ENCODE peak calls at places on chromosomes 5 and 9, in nine cellular contexts. J is cardiac fibroblast; U is stomach; G is OCI-LY7; I is GM12865; Q is suprapubic skin; O is mucosa of descending colon; N is CD8-positive, alpha-beta T cell; V is bronchial epithelial cell. S is an unnamed sample.

GRCh38 chr5:81606150-81606549 is 144.7 kb downstream of the SSBP2 start:
- DNase-seq in J (no peak), U (no peak), G (no peak), I (no peak), Q (no peak), O (no peak), N (no peak), V (no peak), S (no peak)

GRCh38 chr5:146103594-146103993 is 1.8 kb downstream of the PLAC8L1 start:
- DNase-seq in J (no peak), U (no peak), G (no peak), I (no peak), Q (no peak), O (no peak), N (no peak), V (peak), S (no peak)

GRCh38 chr9:71647094-71647591 is 121.2 kb downstream of the CEMIP2 start:
- DNase-seq in J (peak), U (peak), G (no peak), I (peak), Q (no peak), O (peak), N (no peak), V (peak), S (peak)

GRCh38 chr5:155625897-155626543 is 612.5 kb downstream of the KIF4B start:
- DNase-seq in J (no peak), U (no peak), G (no peak), I (no peak), Q (no peak), O (no peak), N (no peak), V (no peak), S (no peak)

GRCh38 chr5:13944564-13945195 is at the start of gene DNAH5:
- DNase-seq in J (peak), U (no peak), G (no peak), I (no peak), Q (no peak), O (no peak), N (no peak), V (peak), S (peak)

GRCh38 chr5:172868924-172869565 is 35.0 kb downstream of the ERGIC1 start:
- DNase-seq in J (peak), U (peak), G (no peak), I (no peak), Q (peak), O (peak), N (no peak), V (peak), S (peak)

GRCh38 chr9:70601000-70601929 is 186.8 kb upstream of the KLF9 start:
- DNase-seq in J (peak), U (peak), G (no peak), I (no peak), Q (peak), O (peak), N (no peak), V (peak), S (peak)

GRCh38 chr9:137095664-137096517 is 9.1 kb downstream of the MAN1B1 start:
- DNase-seq in J (no peak), U (peak), G (peak), I (peak), Q (no peak), O (peak), N (peak), V (no peak), S (no peak)

GRCh38 chr9:73132034-73132776 is 19.5 kb upstream of the ANXA1 start:
- DNase-seq in J (peak), U (peak), G (peak), I (peak), Q (peak), O (peak), N (peak), V (peak), S (peak)

GRCh38 chr5:16736158-16736994 is 119.6 kb upstream of the RETREG1 start:
- DNase-seq in J (peak), U (peak), G (no peak), I (no peak), Q (no peak), O (peak), N (no peak), V (peak), S (peak)

GRCh38 chr5:180353963-180354574 is 933 bp upstream of the GFPT2 start:
- DNase-seq in J (no peak), U (no peak), G (no peak), I (no peak), Q (no peak), O (no peak), N (no peak), V (no peak), S (no peak)

GRCh38 chr5:75885849-75886596 is 168.8 kb upstream of the POC5 start:
- DNase-seq in J (no peak), U (no peak), G (no peak), I (peak), Q (no peak), O (peak), N (no peak), V (no peak), S (no peak)

GRCh38 chr9:91809581-91810285 is 140.3 kb downstream of the ROR2 start:
- DNase-seq in J (no peak), U (no peak), G (no peak), I (no peak), Q (peak), O (no peak), N (no peak), V (peak), S (peak)

GRCh38 chr5:168288349-168289245 is 2.8 kb upstream of the WWC1 start:
- DNase-seq in J (no peak), U (peak), G (no peak), I (no peak), Q (no peak), O (peak), N (no peak), V (peak), S (no peak)

GRCh38 chr5:78050888-78051287 is 243.6 kb downstream of the AP3B1 start:
- DNase-seq in J (peak), U (no peak), G (no peak), I (no peak), Q (no peak), O (no peak), N (no peak), V (peak), S (peak)

GRCh38 chr5:139248826-139249453 is 44.6 kb upstream of the MATR3 start:
- DNase-seq in J (no peak), U (no peak), G (no peak), I (no peak), Q (no peak), O (no peak), N (no peak), V (no peak), S (no peak)

GRCh38 chr5:139243425-139243965 is 45.3 kb upstream of the SIL1 start:
- DNase-seq in J (peak), U (no peak), G (no peak), I (no peak), Q (no peak), O (no peak), N (no peak), V (no peak), S (no peak)

GRCh38 chr5:139245637-139246335 is 47.6 kb upstream of the SIL1 start:
- DNase-seq in J (peak), U (no peak), G (no peak), I (no peak), Q (no peak), O (no peak), N (no peak), V (peak), S (no peak)

GRCh38 chr5:139251281-139251687 is 42.3 kb upstream of the MATR3 start:
- DNase-seq in J (no peak), U (no peak), G (peak), I (peak), Q (no peak), O (peak), N (no peak), V (no peak), S (no peak)

DNA sequence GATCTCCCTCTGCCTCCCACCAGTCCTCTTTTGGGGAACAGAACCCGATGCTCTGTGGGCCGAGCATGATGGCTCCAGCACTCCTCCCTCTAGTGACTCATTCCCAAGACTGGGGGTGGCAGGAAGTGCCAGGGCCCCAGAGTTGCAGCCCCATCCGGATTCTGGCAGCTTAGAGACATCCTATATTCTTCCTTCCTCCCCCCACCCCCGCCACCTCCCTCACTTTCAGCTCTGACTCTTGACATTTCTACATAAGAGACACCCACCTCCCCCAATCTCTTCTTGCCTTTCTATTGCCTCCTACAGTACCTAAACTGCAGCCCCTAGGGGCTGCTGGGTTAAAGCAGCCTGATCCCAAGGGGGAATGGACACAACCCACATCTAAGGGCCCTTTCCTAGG is 47.1 kb upstream of the MATR3 start:
- DNase-seq in J (peak), U (no peak), G (no peak), I (peak), Q (no peak), O (no peak), N (no peak), V (peak), S (no peak)
- TF ChIP-seq CTCF in J (peak), U (no peak), G (no peak), I (no peak), Q (no peak), O (no peak), N (no peak), V (no peak), S (no peak)

GRCh38 chr9:109381011-109381729 is 60.3 kb upstream of the EPB41L4B start:
- DNase-seq in J (peak), U (no peak), G (no peak), I (peak), Q (no peak), O (no peak), N (no peak), V (peak), S (peak)

GRCh38 chr9:109383947-109384346 is 63.1 kb upstream of the EPB41L4B start:
- DNase-seq in J (peak), U (no peak), G (no peak), I (no peak), Q (no peak), O (no peak), N (no peak), V (no peak), S (no peak)

GRCh38 chr9:109383356-109383755 is 62.5 kb upstream of the EPB41L4B start:
- DNase-seq in J (no peak), U (no peak), G (no peak), I (peak), Q (no peak), O (no peak), N (no peak), V (no peak), S (no peak)

GRCh38 chr9:109382585-109382984 is 61.7 kb upstream of the EPB41L4B start:
- DNase-seq in J (no peak), U (no peak), G (no peak), I (peak), Q (no peak), O (no peak), N (no peak), V (no peak), S (no peak)

GRCh38 chr9:109382182-109382581 is 61.3 kb upstream of the EPB41L4B start:
- DNase-seq in J (no peak), U (no peak), G (no peak), I (no peak), Q (no peak), O (no peak), N (no peak), V (no peak), S (no peak)
- H3K4me3 ChIP-seq in J (no peak), U (no peak), G (no peak), I (no peak), Q (no peak), O (no peak), N (no peak), V (no peak), S (no peak)

DNA sequence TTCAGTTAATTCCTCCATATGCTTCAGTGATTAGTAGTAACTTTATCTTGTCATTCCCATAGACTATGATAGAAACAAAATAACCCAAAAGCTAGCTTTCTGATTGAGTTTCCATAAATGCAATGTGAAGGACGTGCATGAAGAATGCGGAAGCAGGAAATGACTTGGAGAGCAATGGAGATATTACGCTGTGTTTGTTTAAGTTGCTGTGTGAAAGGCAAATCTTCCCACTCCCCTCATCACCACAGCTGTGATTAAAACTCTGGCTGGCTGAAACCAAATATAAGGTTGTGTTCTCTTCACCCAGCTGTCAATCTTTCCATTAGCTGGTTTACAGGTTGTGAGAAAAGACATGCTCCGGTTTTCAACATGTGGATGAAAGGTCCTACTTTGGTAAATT is 83.9 kb downstream of the NR2F1-AS1 start:
- DNase-seq in J (peak), U (no peak), G (no peak), I (no peak), Q (no peak), O (no peak), N (no peak), V (peak), S (peak)
- TF ChIP-seq CTCF in J (no peak), U (no peak), G (no peak), I (no peak), Q (no peak), O (no peak), N (no peak), V (no peak), S (no peak)

GRCh38 chr5:59790399-59791130 is 103.0 kb downstream of the PDE4D start:
- DNase-seq in J (peak), U (no peak), G (peak), I (peak), Q (no peak), O (no peak), N (no peak), V (peak), S (peak)
- H3K4me3 ChIP-seq in J (no peak), U (no peak), G (peak), I (peak), Q (peak), O (no peak), N (no peak), V (no peak), S (no peak)

GRCh38 chr5:176172246-176172645 is 66.0 kb upstream of the SIMC1 start:
- DNase-seq in J (no peak), U (no peak), G (no peak), I (no peak), Q (no peak), O (no peak), N (no peak), V (no peak), S (no peak)

GRCh38 chr5:176169393-176170063 is 68.7 kb upstream of the SIMC1 start:
- DNase-seq in J (no peak), U (no peak), G (no peak), I (no peak), Q (no peak), O (no peak), N (no peak), V (no peak), S (no peak)

GRCh38 chr5:176171171-176171760 is 67.0 kb upstream of the SIMC1 start:
- DNase-seq in J (no peak), U (no peak), G (no peak), I (no peak), Q (no peak), O (no peak), N (no peak), V (no peak), S (no peak)

GRCh38 chr5:176167800-176168199 is 70.4 kb upstream of the SIMC1 start:
- DNase-seq in J (peak), U (no peak), G (no peak), I (peak), Q (no peak), O (no peak), N (no peak), V (peak), S (no peak)

GRCh38 chr5:176170084-176170483 is 68.1 kb upstream of the SIMC1 start:
- DNase-seq in J (no peak), U (no peak), G (no peak), I (no peak), Q (no peak), O (no peak), N (no peak), V (no peak), S (no peak)
- TF ChIP-seq CTCF in J (no peak), U (no peak), G (no peak), I (no peak), Q (no peak), O (no peak), N (no peak), V (no peak), S (no peak)

GRCh38 chr5:43851741-43852140 is 248.8 kb downstream of the NNT start:
- DNase-seq in J (no peak), U (no peak), G (no peak), I (no peak), Q (no peak), O (no peak), N (no peak), V (no peak), S (peak)
- H3K4me3 ChIP-seq in J (no peak), U (no peak), G (no peak), I (no peak), Q (no peak), O (no peak), N (no peak), V (no peak), S (no peak)

GRCh38 chr5:7762267-7762666 is 88.7 kb downstream of the CFAP90 start:
- DNase-seq in J (no peak), U (no peak), G (no peak), I (peak), Q (no peak), O (no peak), N (no peak), V (no peak), S (no peak)
- TF ChIP-seq CTCF in J (no peak), U (no peak), G (no peak), I (peak), Q (no peak), O (no peak), N (no peak), V (no peak), S (no peak)

DNA sequence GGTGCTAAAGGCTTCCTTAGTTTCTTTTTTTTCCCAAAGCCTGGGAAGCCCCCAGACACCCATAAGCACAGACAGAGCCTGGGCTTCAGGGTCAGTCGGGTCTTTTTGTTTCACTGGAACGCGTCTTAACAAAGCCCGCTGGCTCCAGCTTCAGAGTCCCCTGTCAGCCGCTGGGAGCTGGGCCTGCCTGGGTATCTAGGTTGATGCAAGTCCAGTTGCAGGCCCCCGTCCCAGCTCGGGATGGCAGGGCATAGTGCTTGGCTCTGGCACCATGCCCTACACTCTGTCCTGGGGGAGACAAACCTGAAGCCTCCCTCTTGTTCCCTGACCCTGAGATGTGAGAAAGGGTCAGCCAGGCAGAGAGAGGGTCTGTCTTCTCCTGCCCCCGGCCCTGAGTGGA is 14.5 kb downstream of the OLFM1 start:
- DNase-seq in J (no peak), U (no peak), G (no peak), I (no peak), Q (no peak), O (no peak), N (no peak), V (no peak), S (no peak)
- H3K4me3 ChIP-seq in J (no peak), U (no peak), G (no peak), I (no peak), Q (no peak), O (no peak), N (no peak), V (no peak), S (no peak)

DNA sequence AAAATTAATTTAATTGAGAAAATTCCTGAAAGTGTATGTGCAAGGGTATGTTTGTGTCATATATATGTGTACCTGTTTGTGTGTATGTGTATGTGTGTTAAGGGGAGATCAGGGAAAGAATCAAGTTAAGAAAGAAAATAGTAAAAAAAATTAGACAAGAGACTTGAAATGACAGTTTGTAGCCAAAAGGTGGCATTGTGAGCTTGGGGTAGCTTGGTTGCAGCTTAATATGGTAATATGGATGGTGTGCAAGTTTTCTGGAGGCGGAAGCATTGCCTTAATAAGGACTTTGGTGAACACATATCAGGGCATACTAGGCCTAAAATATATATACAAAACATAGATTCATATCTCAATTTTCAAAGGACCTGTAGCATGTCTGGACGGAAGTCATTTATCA is 129.9 kb downstream of the INSYN2B start:
- DNase-seq in J (no peak), U (no peak), G (no peak), I (no peak), Q (no peak), O (no peak), N (no peak), V (no peak), S (no peak)
- TF ChIP-seq CTCF in J (peak), U (no peak), G (peak), I (peak), Q (no peak), O (no peak), N (no peak), V (no peak), S (peak)